ENCODE peak calls at places on chromosomes 13 and 19, in nine cellular contexts. D is astrocyte of the spinal cord, Y is brain microvascular endothelial cell, P is AG04450, T is stomach, N is tibial nerve, F is iPS DF 6.9, Z is GM23338, H is AG04449. G is an unnamed sample.

GRCh38 chr13:71712988-71713653 is 153.9 kb downstream of the DACH1 start:
- DNase-seq in D (peak), Y (peak), P (no peak), T (no peak), N (no peak), F (no peak), Z (peak), H (no peak), G (no peak)

GRCh38 chr19:33064117-33064777 is 441 bp downstream of the RHPN2 start:
- DNase-seq in D (no peak), Y (no peak), P (no peak), T (peak), N (no peak), F (no peak), Z (peak), H (no peak), G (no peak)

GRCh38 chr13:65368832-65369231 is 1861.3 kb downstream of the PCDH9 start:
- DNase-seq in D (no peak), Y (no peak), P (no peak), T (no peak), N (no peak), F (no peak), Z (no peak), H (no peak), G (no peak)

GRCh38 chr13:94198666-94199065 is 280.8 kb downstream of the DCT start:
- DNase-seq in D (peak), Y (peak), P (no peak), T (no peak), N (no peak), F (no peak), Z (no peak), H (no peak), G (no peak)

GRCh38 chr13:80399340-80400163 is 58.6 kb upstream of the SPRY2 start:
- DNase-seq in D (no peak), Y (no peak), P (no peak), T (peak), N (no peak), F (no peak), Z (no peak), H (no peak), G (no peak)

GRCh38 chr19:49488863-49489537 is 1.6 kb downstream of the RPL13A start:
- DNase-seq in D (no peak), Y (no peak), P (no peak), T (no peak), N (no peak), F (no peak), Z (no peak), H (no peak), G (no peak)

GRCh38 chr13:113588394-113589111 is 4.0 kb downstream of the TFDP1 start:
- DNase-seq in D (no peak), Y (no peak), P (no peak), T (peak), N (no peak), F (no peak), Z (no peak), H (no peak), G (no peak)

GRCh38 chr19:35348909-35349611 is 1.4 kb downstream of the FFAR1 start:
- DNase-seq in D (no peak), Y (no peak), P (no peak), T (no peak), N (no peak), F (no peak), Z (peak), H (no peak), G (no peak)

GRCh38 chr19:13790354-13790753 is 4.9 kb upstream of the ZSWIM4 start:
- DNase-seq in D (no peak), Y (peak), P (no peak), T (no peak), N (no peak), F (no peak), Z (no peak), H (no peak), G (no peak)

GRCh38 chr19:49855277-49855675 is 4.3 kb downstream of the PTOV1 start:
- DNase-seq in D (no peak), Y (no peak), P (no peak), T (no peak), N (no peak), F (no peak), Z (no peak), H (no peak), G (no peak)

GRCh38 chr13:20492641-20493040 is 33.0 kb downstream of the CRYL1 start:
- DNase-seq in D (no peak), Y (peak), P (no peak), T (no peak), N (no peak), F (no peak), Z (peak), H (no peak), G (no peak)

GRCh38 chr19:16581971-16582343 is 9.7 kb upstream of the SLC35E1 start:
- DNase-seq in D (no peak), Y (no peak), P (no peak), T (no peak), N (no peak), F (no peak), Z (no peak), H (no peak), G (no peak)

GRCh38 chr13:84399320-84400085 is 517.2 kb upstream of the SLITRK1 start:
- DNase-seq in D (no peak), Y (no peak), P (no peak), T (no peak), N (no peak), F (no peak), Z (peak), H (no peak), G (no peak)

GRCh38 chr13:63567031-63567430 is 2151.4 kb upstream of the PCDH20 start:
- DNase-seq in D (no peak), Y (no peak), P (no peak), T (no peak), N (no peak), F (no peak), Z (no peak), H (no peak), G (no peak)

GRCh38 chr13:24087611-24088235 is 72.8 kb upstream of the SPATA13 start:
- DNase-seq in D (no peak), Y (no peak), P (no peak), T (peak), N (no peak), F (no peak), Z (no peak), H (no peak), G (no peak)

GRCh38 chr13:30739646-30740642 is 4.6 kb downstream of the ALOX5AP start:
- DNase-seq in D (peak), Y (peak), P (peak), T (peak), N (no peak), F (no peak), Z (no peak), H (no peak), G (peak)

GRCh38 chr13:102838273-102838672 is 7.6 kb upstream of the ERCC5 start:
- DNase-seq in D (no peak), Y (no peak), P (no peak), T (no peak), N (no peak), F (no peak), Z (no peak), H (no peak), G (no peak)

GRCh38 chr19:38898788-38899446 is 501 bp downstream of the SIRT2 start:
- DNase-seq in D (peak), Y (peak), P (no peak), T (peak), N (no peak), F (no peak), Z (peak), H (no peak), G (no peak)

DNA sequence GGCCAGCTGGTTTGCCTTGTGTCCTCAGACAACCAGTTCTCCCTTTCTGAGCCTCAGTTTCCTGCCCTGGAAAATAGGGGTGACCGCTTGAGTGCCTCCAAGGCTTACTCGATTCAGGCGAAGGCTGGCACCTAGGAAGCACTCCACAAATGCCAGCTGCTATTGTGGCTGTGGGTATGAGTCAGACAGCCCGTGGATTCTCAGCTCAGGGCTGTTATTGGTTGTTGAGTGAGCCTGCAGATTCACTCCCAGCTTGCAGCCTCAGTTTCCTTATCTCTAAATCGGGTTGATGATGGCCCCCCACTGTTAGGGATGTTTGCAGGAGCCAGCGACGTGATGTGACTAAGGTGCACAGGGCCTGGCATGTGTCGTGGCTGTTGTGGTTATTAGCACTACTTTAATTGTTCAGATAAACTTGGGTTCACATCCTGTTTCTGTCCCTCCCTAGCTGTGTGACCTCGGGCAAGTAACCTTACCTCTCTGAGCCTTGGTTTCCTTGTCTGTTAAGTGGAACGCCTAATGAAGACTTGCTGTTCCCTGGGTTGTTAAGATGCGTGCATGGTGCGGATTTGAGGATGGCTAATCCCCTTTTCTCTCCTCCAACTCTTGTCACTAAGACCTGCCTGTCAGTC is 2.4 kb downstream of the MARK4 start:
- DNase-seq in D (peak), Y (peak), P (no peak), T (no peak), N (no peak), F (no peak), Z (no peak), H (no peak), G (no peak)
- H3K4me3 ChIP-seq in D (no peak), Y (no peak), P (peak), T (peak), N (no peak), F (no peak), Z (no peak), H (peak), G (no peak)

DNA sequence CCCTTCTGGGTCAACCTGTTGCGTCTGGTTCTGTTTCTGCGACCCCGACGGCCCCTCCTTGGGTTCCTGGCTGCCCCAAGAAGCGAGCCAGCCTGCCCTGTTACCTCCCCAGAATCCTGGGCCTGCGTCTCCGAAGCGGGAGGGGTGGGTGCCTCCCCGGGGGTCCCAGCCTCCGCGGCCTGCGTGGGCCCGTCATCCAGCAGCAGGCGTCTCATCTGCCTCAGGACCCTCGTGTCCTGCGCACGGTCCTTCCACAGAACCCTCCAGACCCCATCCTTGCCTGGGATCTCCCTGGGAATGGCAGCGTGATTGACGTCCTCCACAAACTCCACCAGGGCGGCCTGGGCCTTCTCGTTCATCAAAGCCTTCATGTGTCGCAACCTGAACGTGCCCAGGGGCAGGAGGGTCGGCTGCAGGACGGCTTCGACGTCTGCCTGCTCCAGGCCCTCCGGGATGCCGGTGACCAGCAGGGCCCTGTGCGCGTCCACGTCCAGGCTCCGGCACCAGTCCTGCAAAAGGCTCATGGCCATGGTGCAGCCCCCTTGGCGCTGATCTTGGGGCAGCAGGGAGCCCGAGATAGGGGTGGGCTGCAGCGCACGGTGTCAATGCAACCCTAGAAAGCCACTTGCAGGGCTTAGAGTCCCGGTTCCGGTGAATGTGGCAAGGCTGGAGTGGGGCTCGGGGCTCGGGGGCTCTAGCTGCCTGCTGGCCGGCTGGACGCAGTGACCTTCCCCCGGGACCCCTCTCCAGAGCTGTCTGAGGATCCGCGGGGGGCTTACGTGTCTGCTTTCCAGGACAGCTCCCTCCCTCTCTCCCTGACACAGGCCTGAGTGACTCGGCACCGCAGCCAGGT is 505 bp downstream of the PNMA8B start:
- DNase-seq in D (no peak), Y (no peak), P (no peak), T (no peak), N (no peak), F (no peak), Z (peak), H (no peak), G (no peak)
- H3K4me3 ChIP-seq in D (peak), Y (peak), P (peak), T (peak), N (peak), F (peak), Z (peak), H (peak), G (peak)

DNA sequence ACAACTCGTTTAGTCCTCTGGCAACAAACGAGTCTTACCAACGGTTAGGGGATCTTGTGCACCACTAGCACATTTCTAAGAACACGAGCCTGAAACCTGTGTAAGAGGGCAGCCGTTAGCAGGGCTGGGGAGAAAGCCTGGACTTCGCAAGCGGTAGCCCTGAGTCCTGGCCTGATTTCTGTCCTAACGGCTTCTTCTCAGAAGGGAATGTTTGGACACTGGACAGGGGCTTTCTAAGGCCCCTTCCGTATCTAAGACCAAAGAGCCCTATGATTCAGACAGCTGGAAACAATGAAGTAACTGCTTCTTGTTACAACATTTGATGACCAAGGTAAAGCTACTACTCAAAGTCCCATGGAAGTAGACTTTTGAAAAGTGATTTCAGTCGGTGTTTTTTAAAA is 2.2 kb downstream of the ANKRD10 start:
- DNase-seq in D (peak), Y (peak), P (no peak), T (no peak), N (no peak), F (no peak), Z (no peak), H (no peak), G (peak)
- H3K4me3 ChIP-seq in D (peak), Y (peak), P (peak), T (peak), N (no peak), F (peak), Z (peak), H (peak), G (peak)

GRCh38 chr19:56110515-56111448 is 10.3 kb downstream of the ZNF787 start:
- DNase-seq in D (peak), Y (peak), P (no peak), T (peak), N (no peak), F (no peak), Z (no peak), H (no peak), G (no peak)

GRCh38 chr19:56108447-56109195 is 12.5 kb downstream of the ZNF787 start:
- DNase-seq in D (no peak), Y (no peak), P (no peak), T (peak), N (no peak), F (no peak), Z (no peak), H (no peak), G (peak)

GRCh38 chr19:56107626-56108351 is 13.3 kb downstream of the ZNF787 start:
- DNase-seq in D (no peak), Y (no peak), P (no peak), T (peak), N (no peak), F (no peak), Z (peak), H (no peak), G (no peak)

GRCh38 chr19:56106993-56107392 is 14.1 kb downstream of the ZNF787 start:
- DNase-seq in D (no peak), Y (no peak), P (no peak), T (no peak), N (no peak), F (no peak), Z (no peak), H (no peak), G (no peak)

DNA sequence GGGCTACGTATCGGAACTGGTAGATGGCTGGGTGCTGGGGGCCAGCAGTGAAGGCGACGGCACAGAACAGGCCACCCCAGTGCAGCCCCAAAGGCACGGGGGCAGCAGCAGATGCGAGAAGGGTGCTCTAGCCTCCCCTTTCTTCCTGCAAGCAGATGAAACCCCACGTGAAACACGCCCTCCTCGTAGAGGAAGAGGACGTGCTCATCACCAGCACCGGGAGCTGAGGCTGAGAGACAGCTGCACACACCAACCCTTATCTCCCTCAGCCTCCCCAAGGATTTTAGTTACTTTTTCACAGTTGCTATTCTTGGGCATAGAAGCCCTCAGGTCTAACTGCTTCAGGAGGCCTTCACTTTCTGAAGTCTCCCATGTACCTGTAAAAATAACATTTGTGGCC is 11.9 kb downstream of the ZNF787 start:
- DNase-seq in D (no peak), Y (no peak), P (no peak), T (no peak), N (no peak), F (no peak), Z (no peak), H (no peak), G (peak)
- H3K4me3 ChIP-seq in D (no peak), Y (no peak), P (no peak), T (peak), N (no peak), F (no peak), Z (no peak), H (no peak), G (no peak)

GRCh38 chr19:40976724-40977123 is 14.4 kb upstream of the CYP2B6 start:
- DNase-seq in D (no peak), Y (no peak), P (no peak), T (no peak), N (no peak), F (no peak), Z (no peak), H (no peak), G (no peak)
- H3K4me3 ChIP-seq in D (no peak), Y (no peak), P (no peak), T (no peak), N (no peak), F (no peak), Z (no peak), H (no peak), G (no peak)

DNA sequence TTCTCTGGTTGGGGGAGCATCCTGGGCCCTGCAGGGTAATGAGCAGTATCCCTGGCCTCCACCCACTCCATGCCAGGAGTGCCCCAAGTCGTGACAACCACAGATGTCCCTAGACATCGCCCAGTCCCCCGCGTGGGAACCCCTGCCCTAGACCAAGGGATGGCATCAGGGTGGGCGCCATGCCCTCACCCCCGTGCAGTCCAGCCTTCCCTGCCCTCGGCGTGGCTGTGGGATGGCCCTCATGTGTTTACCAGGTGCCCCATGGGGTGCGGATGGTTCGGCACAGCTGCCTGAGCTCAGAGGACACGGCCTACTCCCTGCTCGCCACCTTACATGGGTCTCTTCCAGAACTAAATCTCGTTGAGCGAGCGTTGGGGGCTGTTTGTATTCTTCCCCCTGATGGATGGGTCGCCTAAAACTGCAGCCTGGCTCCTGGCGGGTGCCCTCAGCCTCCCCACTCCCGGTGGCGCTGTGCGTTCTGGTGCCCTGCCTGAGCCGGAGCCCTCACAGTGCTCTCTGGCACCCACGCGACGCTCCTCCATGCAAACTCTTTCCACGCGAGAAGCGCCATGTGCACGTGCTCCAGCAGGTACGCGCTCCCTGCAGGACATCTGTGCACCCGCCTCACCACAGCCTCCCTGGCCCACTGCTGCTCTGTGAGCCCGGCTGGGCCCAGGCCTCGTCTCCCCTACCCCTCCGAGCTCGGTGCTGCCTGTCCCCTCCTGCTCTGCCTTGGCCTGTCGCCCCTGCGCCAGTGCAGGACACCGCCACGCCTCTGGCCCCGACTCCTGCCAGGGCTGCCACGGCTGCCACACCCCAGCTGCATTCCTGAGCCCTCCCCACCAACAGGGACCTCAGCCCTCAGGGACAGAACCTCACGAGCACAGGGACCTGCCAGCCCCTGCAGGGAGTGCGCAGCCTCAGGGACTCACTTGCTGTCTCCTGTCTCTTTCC is 145.0 kb downstream of the KDM4B start:
- DNase-seq in D (no peak), Y (no peak), P (no peak), T (peak), N (no peak), F (no peak), Z (no peak), H (no peak), G (no peak)
- H3K4me3 ChIP-seq in D (no peak), Y (no peak), P (no peak), T (no peak), N (no peak), F (no peak), Z (no peak), H (no peak), G (no peak)

GRCh38 chr19:3378352-3379146 is 12.2 kb downstream of the NFIC start:
- DNase-seq in D (no peak), Y (no peak), P (no peak), T (no peak), N (no peak), F (no peak), Z (no peak), H (no peak), G (no peak)

GRCh38 chr19:3374369-3375112 is 8.2 kb downstream of the NFIC start:
- DNase-seq in D (no peak), Y (no peak), P (no peak), T (peak), N (no peak), F (no peak), Z (no peak), H (no peak), G (no peak)

GRCh38 chr19:3373971-3374368 is 7.6 kb downstream of the NFIC start:
- DNase-seq in D (no peak), Y (no peak), P (no peak), T (no peak), N (no peak), F (no peak), Z (no peak), H (no peak), G (no peak)

GRCh38 chr19:3372413-3372812 is 6.0 kb downstream of the NFIC start:
- DNase-seq in D (no peak), Y (no peak), P (no peak), T (no peak), N (no peak), F (no peak), Z (no peak), H (no peak), G (no peak)

GRCh38 chr19:3375221-3376088 is 9.1 kb downstream of the NFIC start:
- DNase-seq in D (peak), Y (no peak), P (no peak), T (peak), N (peak), F (no peak), Z (no peak), H (no peak), G (peak)
- H3K4me3 ChIP-seq in D (no peak), Y (peak), P (peak), T (peak), N (peak), F (no peak), Z (no peak), H (no peak), G (no peak)